ENCODE peak calls at places on chromosome 15, in seven cellular contexts. Y is sigmoid colon, M is body of pancreas, F is esophagus squamous epithelium, N is heart left ventricle, T is breast epithelium, O is ovary. S is an unnamed sample.
A peak's percentile ranks its signal among the peaks of the same experiment; 100 is the strongest.

GRCh38 chr15:40090774-40091455 is 17.8 kb downstream of the BMF start:
- DNase-seq in Y (no peak), M (no peak), F (no peak), N (no peak), T (no peak), O (no peak), S (no peak)

GRCh38 chr15:66565731-66566130 is at the start of gene LCTL:
- DNase-seq in Y (no peak), M (no peak), F (no peak), N (no peak), T (no peak), O (no peak), S (no peak)

GRCh38 chr15:81323559-81323943 is 390 bp downstream of the STARD5 start:
- DNase-seq in Y (no peak), M (peak; percentile 38), F (no peak), N (no peak), T (no peak), O (no peak), S (no peak)

GRCh38 chr15:79811406-79812405 is 85.1 kb downstream of the MTHFS start:
- DNase-seq in Y (peak; percentile 87), M (peak; percentile 88), F (no peak), N (peak; percentile 59), T (peak; percentile 78), O (peak; percentile 90), S (no peak)

GRCh38 chr15:69939513-69940440 is 157.9 kb downstream of the TLE3 start:
- DNase-seq in Y (no peak), M (no peak), F (no peak), N (no peak), T (peak; percentile 23), O (no peak), S (no peak)

GRCh38 chr15:101407439-101407838 is 82.1 kb downstream of the PCSK6 start:
- DNase-seq in Y (no peak), M (no peak), F (no peak), N (no peak), T (no peak), O (no peak), S (no peak)

GRCh38 chr15:59528965-59529402 is 82.6 kb upstream of the GCNT3 start:
- DNase-seq in Y (peak; percentile 90), M (peak; percentile 90), F (peak; percentile 36), N (peak; percentile 79), T (peak; percentile 83), O (peak; percentile 79), S (peak; percentile 84)

GRCh38 chr15:68821190-68821897 is 649 bp upstream of the ANP32A start:
- DNase-seq in Y (peak; percentile 61), M (peak; percentile 13), F (no peak), N (no peak), T (no peak), O (no peak), S (peak; percentile 41)

GRCh38 chr15:53193149-53193548 is 403.0 kb upstream of the ONECUT1 start:
- DNase-seq in Y (no peak), M (no peak), F (no peak), N (no peak), T (no peak), O (no peak), S (peak; percentile 3)

GRCh38 chr15:64717130-64717529 is 58.3 kb downstream of the RBPMS2 start:
- DNase-seq in Y (no peak), M (no peak), F (no peak), N (no peak), T (no peak), O (no peak), S (no peak)

GRCh38 chr15:69160976-69161877 is 792 bp downstream of the GLCE start:
- DNase-seq in Y (peak; percentile 69), M (peak; percentile 36), F (no peak), N (peak; percentile 43), T (no peak), O (peak; percentile 49), S (no peak)

GRCh38 chr15:61584410-61584809 is 355.3 kb upstream of the RORA start:
- DNase-seq in Y (no peak), M (no peak), F (no peak), N (no peak), T (no peak), O (no peak), S (peak; percentile 2)

GRCh38 chr15:40276927-40277326 is 5.9 kb downstream of the ANKRD63 start:
- DNase-seq in Y (no peak), M (no peak), F (no peak), N (no peak), T (no peak), O (no peak), S (no peak)

GRCh38 chr15:61724276-61724939 is 335.8 kb downstream of the VPS13C start:
- DNase-seq in Y (no peak), M (no peak), F (no peak), N (no peak), T (no peak), O (no peak), S (no peak)

GRCh38 chr15:45640610-45641009 is 5.8 kb downstream of the SQOR start:
- DNase-seq in Y (no peak), M (no peak), F (no peak), N (no peak), T (no peak), O (no peak), S (peak; percentile 95)

GRCh38 chr15:25742008-25742407 is 121.1 kb downstream of the ATP10A start:
- DNase-seq in Y (no peak), M (no peak), F (no peak), N (no peak), T (no peak), O (no peak), S (no peak)

DNA sequence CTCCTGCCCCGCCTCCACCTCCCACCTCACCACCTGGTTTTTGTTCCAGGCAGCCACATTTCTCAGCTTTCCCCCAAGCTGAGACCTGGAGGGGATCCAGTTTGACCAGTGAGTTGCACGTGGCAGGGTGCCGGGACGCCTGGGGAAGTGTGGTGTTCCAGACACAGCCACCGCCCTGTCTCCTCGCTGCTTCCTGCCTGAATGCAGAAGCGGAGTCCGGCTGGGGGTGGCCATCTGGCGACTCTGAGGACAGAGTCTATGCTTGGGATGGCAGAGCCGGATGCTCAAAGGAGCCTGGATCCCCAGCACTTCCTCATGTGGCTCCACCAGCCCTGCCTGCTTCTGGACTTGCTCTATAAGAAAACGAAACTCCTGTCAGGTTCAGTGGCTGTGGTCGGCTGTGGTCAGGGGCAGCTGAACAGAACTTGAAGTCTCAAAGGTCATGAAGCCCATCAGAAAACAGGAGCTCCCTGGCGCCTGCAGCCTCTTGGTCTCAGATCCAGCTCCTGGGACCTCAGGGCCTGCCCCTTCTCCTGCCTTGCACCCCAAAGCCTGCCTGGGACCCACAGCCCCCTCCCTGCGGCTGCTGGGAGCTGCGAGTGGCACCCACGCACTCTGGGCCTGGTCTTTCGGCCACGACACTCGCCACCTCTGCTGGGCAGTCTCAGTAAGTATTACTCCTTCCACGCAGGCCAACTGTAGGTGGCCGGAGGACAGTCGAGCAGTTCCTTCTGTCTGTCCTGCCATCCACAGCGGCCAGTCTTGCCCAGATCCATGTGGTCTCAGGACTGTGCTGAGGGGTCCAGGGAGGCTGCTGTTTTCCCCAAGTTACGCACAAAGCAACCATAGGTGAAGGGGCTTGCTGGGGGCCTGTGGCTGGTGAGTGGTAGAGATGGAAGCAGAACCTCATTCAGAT is 112.8 kb upstream of the MEF2A start:
- DNase-seq in Y (peak; percentile 91), M (peak; percentile 86), F (no peak), N (peak; percentile 94), T (peak; percentile 60), O (no peak), S (peak; percentile 67)
- H3K27ac ChIP-seq in Y (peak overlapping the region; percentile 65), M (no peak overlapping the region), F (peak overlapping the region; percentile 50), N (peak overlapping the region; percentile 92), T (peak overlapping the region; percentile 96), O (no peak overlapping the region), S (peak overlapping the region; percentile 97)

GRCh38 chr15:89463113-89463512 is 33.3 kb downstream of the RHCG start:
- DNase-seq in Y (no peak), M (peak; percentile 56), F (no peak), N (no peak), T (no peak), O (no peak), S (no peak)
- TF ChIP-seq POLR2A in Y (no peak), M (no peak), F (peak; percentile 6), N (no peak), T (no peak), O (no peak), S (no peak)

GRCh38 chr15:57526615-57527014 is 65.1 kb upstream of the MYZAP start:
- DNase-seq in Y (no peak), M (no peak), F (no peak), N (no peak), T (no peak), O (no peak), S (peak; percentile 21)

GRCh38 chr15:57526076-57526475 is 65.6 kb upstream of the MYZAP start:
- DNase-seq in Y (no peak), M (no peak), F (no peak), N (no peak), T (no peak), O (no peak), S (no peak)

GRCh38 chr15:57527382-57528091 is 64.2 kb upstream of the MYZAP start:
- DNase-seq in Y (peak; percentile 71), M (peak; percentile 64), F (peak; percentile 14), N (peak; percentile 51), T (no peak), O (no peak), S (peak; percentile 86)

GRCh38 chr15:57522148-57522547 is 69.6 kb upstream of the MYZAP start:
- DNase-seq in Y (no peak), M (peak; percentile 53), F (no peak), N (peak; percentile 48), T (no peak), O (no peak), S (no peak)

DNA sequence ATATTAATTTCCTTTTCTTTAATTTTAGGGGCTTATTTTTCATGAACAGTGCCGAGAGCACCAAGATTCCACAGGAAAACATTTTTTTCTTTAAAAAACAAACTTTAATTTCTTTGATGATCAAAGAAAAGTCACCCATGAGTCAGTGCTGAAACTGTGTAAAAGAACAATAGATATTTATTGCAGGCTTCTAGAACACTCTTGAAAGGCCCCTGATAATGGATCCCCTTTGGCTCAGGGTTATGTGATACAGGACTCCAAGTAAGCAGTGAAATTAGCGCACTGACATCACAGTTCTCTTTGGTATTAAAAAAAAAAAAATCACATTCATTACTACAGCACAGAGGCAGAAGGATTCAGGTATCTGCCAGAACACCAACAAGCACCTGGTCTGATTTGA is 66.1 kb upstream of the MYZAP start:
- DNase-seq in Y (no peak), M (no peak), F (no peak), N (no peak), T (no peak), O (no peak), S (peak; percentile 73)
- H3K27ac ChIP-seq in Y (no peak overlapping the region), M (no peak overlapping the region), F (no peak overlapping the region), N (no peak overlapping the region), T (no peak overlapping the region), O (no peak overlapping the region), S (peak overlapping the region; percentile 25)

GRCh38 chr15:92908369-92909057 is 8.4 kb downstream of the CHD2 start:
- DNase-seq in Y (no peak), M (no peak), F (no peak), N (no peak), T (no peak), O (no peak), S (no peak)

GRCh38 chr15:92906563-92907081 is 6.5 kb downstream of the CHD2 start:
- DNase-seq in Y (no peak), M (no peak), F (no peak), N (no peak), T (no peak), O (no peak), S (peak; percentile 77)

GRCh38 chr15:92907229-92907628 is 7.1 kb downstream of the CHD2 start:
- DNase-seq in Y (no peak), M (no peak), F (no peak), N (no peak), T (no peak), O (no peak), S (peak; percentile 47)

GRCh38 chr15:92909131-92909781 is 9.1 kb downstream of the CHD2 start:
- DNase-seq in Y (no peak), M (no peak), F (no peak), N (no peak), T (no peak), O (no peak), S (peak; percentile 69)

GRCh38 chr15:92907880-92908279 is 7.8 kb downstream of the CHD2 start:
- DNase-seq in Y (peak; percentile 87), M (peak; percentile 63), F (no peak), N (no peak), T (no peak), O (peak; percentile 61), S (peak; percentile 86)
- TF ChIP-seq POLR2A in Y (no peak), M (no peak), F (no peak), N (no peak), T (no peak), O (no peak), S (no peak)